ENCODE peak calls at places on chromosomes 1 and 21, in nine cellular contexts. One of them, this sample, is unnamed.

GRCh38 chr1:161676441-161676840 is 13.5 kb downstream of the FCGR2B start:
- DNase-seq in B cell: no peak
- DNase-seq in thoracic aorta: no peak
- DNase-seq in left ventricle myocardium inferior: no peak
- DNase-seq in tibial nerve: no peak
- DNase-seq in Calu3: no peak
- DNase-seq in OCI-LY7: no peak
- DNase-seq in AG04449: no peak
- DNase-seq in right atrium auricular region: no peak
- DNase-seq in this sample: no peak

GRCh38 chr1:92848201-92848600 is 16.4 kb downstream of the RPL5 start:
- DNase-seq in right atrium auricular region: no peak
- DNase-seq in B cell: no peak
- DNase-seq in tibial nerve: no peak
- DNase-seq in thoracic aorta: no peak
- DNase-seq in left ventricle myocardium inferior: no peak
- DNase-seq in OCI-LY7: no peak
- DNase-seq in AG04449: no peak
- DNase-seq in Calu3: no peak
- DNase-seq in this sample: no peak

GRCh38 chr1:116151739-116152576 is 40.8 kb downstream of the MAB21L3 start:
- DNase-seq in AG04449: no peak
- DNase-seq in Calu3: peak
- DNase-seq in right atrium auricular region: peak
- DNase-seq in tibial nerve: peak
- DNase-seq in left ventricle myocardium inferior: peak
- DNase-seq in OCI-LY7: peak
- DNase-seq in B cell: peak
- DNase-seq in thoracic aorta: no peak
- DNase-seq in this sample: peak

GRCh38 chr1:241229216-241229615 is 127.8 kb downstream of the RGS7 start:
- DNase-seq in tibial nerve: no peak
- DNase-seq in right atrium auricular region: no peak
- DNase-seq in B cell: no peak
- DNase-seq in AG04449: no peak
- DNase-seq in OCI-LY7: no peak
- DNase-seq in thoracic aorta: no peak
- DNase-seq in left ventricle myocardium inferior: no peak
- DNase-seq in Calu3: no peak
- DNase-seq in this sample: no peak

GRCh38 chr1:39900662-39901485 is 843 bp downstream of the MYCL start:
- DNase-seq in Calu3: peak
- DNase-seq in B cell: peak
- DNase-seq in left ventricle myocardium inferior: peak
- DNase-seq in thoracic aorta: no peak
- DNase-seq in tibial nerve: no peak
- DNase-seq in AG04449: no peak
- DNase-seq in right atrium auricular region: no peak
- DNase-seq in OCI-LY7: no peak
- DNase-seq in this sample: peak

GRCh38 chr1:44808938-44809917 is 905 bp downstream of the BTBD19 start:
- DNase-seq in Calu3: no peak
- DNase-seq in thoracic aorta: no peak
- DNase-seq in OCI-LY7: peak
- DNase-seq in left ventricle myocardium inferior: peak
- DNase-seq in tibial nerve: no peak
- DNase-seq in right atrium auricular region: no peak
- DNase-seq in B cell: peak
- DNase-seq in AG04449: peak
- DNase-seq in this sample: peak

GRCh38 chr1:66207484-66207883 is 326.5 kb upstream of the SGIP1 start:
- DNase-seq in right atrium auricular region: no peak
- DNase-seq in B cell: no peak
- DNase-seq in left ventricle myocardium inferior: no peak
- DNase-seq in AG04449: peak
- DNase-seq in Calu3: no peak
- DNase-seq in tibial nerve: no peak
- DNase-seq in OCI-LY7: no peak
- DNase-seq in thoracic aorta: no peak
- DNase-seq in this sample: no peak

GRCh38 chr1:154961497-154962237 is at the start of gene PYGO2:
- DNase-seq in right atrium auricular region: no peak
- DNase-seq in left ventricle myocardium inferior: peak
- DNase-seq in B cell: peak
- DNase-seq in AG04449: no peak
- DNase-seq in thoracic aorta: peak
- DNase-seq in OCI-LY7: peak
- DNase-seq in tibial nerve: peak
- DNase-seq in Calu3: peak
- DNase-seq in this sample: peak

GRCh38 chr1:210801501-210801900 is 332.4 kb downstream of the KCNH1 start:
- DNase-seq in thoracic aorta: no peak
- DNase-seq in tibial nerve: no peak
- DNase-seq in left ventricle myocardium inferior: no peak
- DNase-seq in right atrium auricular region: no peak
- DNase-seq in AG04449: no peak
- DNase-seq in OCI-LY7: no peak
- DNase-seq in B cell: no peak
- DNase-seq in Calu3: no peak
- DNase-seq in this sample: no peak

GRCh38 chr1:22254756-22255155 is 111.9 kb upstream of the WNT4 start:
- DNase-seq in thoracic aorta: no peak
- DNase-seq in left ventricle myocardium inferior: no peak
- DNase-seq in tibial nerve: no peak
- DNase-seq in Calu3: no peak
- DNase-seq in B cell: no peak
- DNase-seq in right atrium auricular region: no peak
- DNase-seq in AG04449: no peak
- DNase-seq in OCI-LY7: no peak
- DNase-seq in this sample: no peak

GRCh38 chr1:61474963-61475362 is 250.0 kb downstream of the TM2D1 start:
- DNase-seq in right atrium auricular region: no peak
- DNase-seq in tibial nerve: no peak
- DNase-seq in left ventricle myocardium inferior: no peak
- DNase-seq in Calu3: no peak
- DNase-seq in AG04449: no peak
- DNase-seq in OCI-LY7: no peak
- DNase-seq in B cell: no peak
- DNase-seq in thoracic aorta: no peak
- DNase-seq in this sample: no peak

GRCh38 chr1:214551436-214552173 is at the start of gene PTPN14:
- DNase-seq in OCI-LY7: no peak
- DNase-seq in Calu3: peak
- DNase-seq in AG04449: peak
- DNase-seq in B cell: no peak
- DNase-seq in right atrium auricular region: peak
- DNase-seq in tibial nerve: peak
- DNase-seq in left ventricle myocardium inferior: peak
- DNase-seq in thoracic aorta: peak
- DNase-seq in this sample: peak

GRCh38 chr1:32414186-32414886 is 20.1 kb upstream of the BSDC1 start:
- DNase-seq in OCI-LY7: no peak
- DNase-seq in left ventricle myocardium inferior: no peak
- DNase-seq in right atrium auricular region: no peak
- DNase-seq in tibial nerve: no peak
- DNase-seq in Calu3: no peak
- DNase-seq in thoracic aorta: no peak
- DNase-seq in AG04449: no peak
- DNase-seq in B cell: no peak
- DNase-seq in this sample: no peak

GRCh38 chr21:42566524-42567180 is 53.0 kb downstream of the SLC37A1 start:
- DNase-seq in OCI-LY7: no peak
- DNase-seq in left ventricle myocardium inferior: no peak
- DNase-seq in AG04449: no peak
- DNase-seq in right atrium auricular region: no peak
- DNase-seq in B cell: no peak
- DNase-seq in Calu3: no peak
- DNase-seq in tibial nerve: no peak
- DNase-seq in thoracic aorta: no peak
- DNase-seq in this sample: no peak

GRCh38 chr1:89965203-89965900 is 29.6 kb upstream of the ZNF326 start:
- DNase-seq in thoracic aorta: no peak
- DNase-seq in left ventricle myocardium inferior: no peak
- DNase-seq in B cell: no peak
- DNase-seq in OCI-LY7: no peak
- DNase-seq in AG04449: no peak
- DNase-seq in right atrium auricular region: no peak
- DNase-seq in Calu3: no peak
- DNase-seq in tibial nerve: no peak
- DNase-seq in this sample: no peak

GRCh38 chr1:30525980-30526651 is 197.3 kb downstream of the MATN1 start:
- DNase-seq in right atrium auricular region: peak
- DNase-seq in OCI-LY7: no peak
- DNase-seq in Calu3: peak
- DNase-seq in AG04449: no peak
- DNase-seq in thoracic aorta: no peak
- DNase-seq in tibial nerve: no peak
- DNase-seq in left ventricle myocardium inferior: peak
- DNase-seq in B cell: no peak
- DNase-seq in this sample: no peak

GRCh38 chr21:44011123-44011773 is 861 bp upstream of the TRAPPC10 start:
- DNase-seq in Calu3: no peak
- DNase-seq in thoracic aorta: no peak
- DNase-seq in right atrium auricular region: no peak
- DNase-seq in tibial nerve: no peak
- DNase-seq in OCI-LY7: no peak
- DNase-seq in left ventricle myocardium inferior: peak
- DNase-seq in AG04449: no peak
- DNase-seq in B cell: no peak
- DNase-seq in this sample: no peak

GRCh38 chr1:9827558-9828185 is 3.9 kb upstream of the CLSTN1 start:
- DNase-seq in AG04449: no peak
- DNase-seq in left ventricle myocardium inferior: no peak
- DNase-seq in right atrium auricular region: no peak
- DNase-seq in Calu3: no peak
- DNase-seq in OCI-LY7: no peak
- DNase-seq in tibial nerve: no peak
- DNase-seq in B cell: peak
- DNase-seq in thoracic aorta: no peak
- DNase-seq in this sample: no peak
- TF ChIP-seq CTCF in AG04449: peak
- TF ChIP-seq CTCF in left ventricle myocardium inferior: peak
- TF ChIP-seq CTCF in right atrium auricular region: no peak
- TF ChIP-seq CTCF in Calu3: peak
- TF ChIP-seq CTCF in OCI-LY7: no peak
- TF ChIP-seq CTCF in tibial nerve: no peak
- TF ChIP-seq CTCF in B cell: peak
- TF ChIP-seq CTCF in thoracic aorta: no peak
- TF ChIP-seq CTCF in this sample: no peak

GRCh38 chr1:226107471-226108460 is 45.2 kb downstream of the H3-3A start:
- DNase-seq in AG04449: no peak
- DNase-seq in left ventricle myocardium inferior: no peak
- DNase-seq in Calu3: no peak
- DNase-seq in OCI-LY7: peak
- DNase-seq in tibial nerve: no peak
- DNase-seq in thoracic aorta: no peak
- DNase-seq in right atrium auricular region: no peak
- DNase-seq in B cell: no peak
- DNase-seq in this sample: peak

GRCh38 chr1:226108935-226109828 is 46.7 kb downstream of the H3-3A start:
- DNase-seq in right atrium auricular region: peak
- DNase-seq in thoracic aorta: no peak
- DNase-seq in Calu3: no peak
- DNase-seq in tibial nerve: no peak
- DNase-seq in left ventricle myocardium inferior: peak
- DNase-seq in B cell: no peak
- DNase-seq in OCI-LY7: no peak
- DNase-seq in AG04449: no peak
- DNase-seq in this sample: no peak

GRCh38 chr1:226110249-226111108 is 48.0 kb downstream of the H3-3A start:
- DNase-seq in Calu3: peak
- DNase-seq in B cell: peak
- DNase-seq in tibial nerve: no peak
- DNase-seq in left ventricle myocardium inferior: peak
- DNase-seq in right atrium auricular region: peak
- DNase-seq in OCI-LY7: peak
- DNase-seq in AG04449: no peak
- DNase-seq in thoracic aorta: peak
- DNase-seq in this sample: peak

GRCh38 chr1:226111109-226111864 is 48.8 kb downstream of the H3-3A start:
- DNase-seq in OCI-LY7: peak
- DNase-seq in left ventricle myocardium inferior: no peak
- DNase-seq in Calu3: no peak
- DNase-seq in tibial nerve: no peak
- DNase-seq in right atrium auricular region: no peak
- DNase-seq in thoracic aorta: no peak
- DNase-seq in AG04449: no peak
- DNase-seq in B cell: no peak
- DNase-seq in this sample: peak

GRCh38 chr1:226109829-226110248 is 47.3 kb downstream of the H3-3A start:
- DNase-seq in left ventricle myocardium inferior: peak
- DNase-seq in AG04449: no peak
- DNase-seq in B cell: peak
- DNase-seq in thoracic aorta: peak
- DNase-seq in OCI-LY7: peak
- DNase-seq in Calu3: peak
- DNase-seq in right atrium auricular region: peak
- DNase-seq in tibial nerve: peak
- DNase-seq in this sample: peak
- TF ChIP-seq CTCF in left ventricle myocardium inferior: peak
- TF ChIP-seq CTCF in AG04449: no peak
- TF ChIP-seq CTCF in B cell: no peak
- TF ChIP-seq CTCF in thoracic aorta: no peak
- TF ChIP-seq CTCF in OCI-LY7: no peak
- TF ChIP-seq CTCF in Calu3: no peak
- TF ChIP-seq CTCF in right atrium auricular region: no peak
- TF ChIP-seq CTCF in tibial nerve: no peak
- TF ChIP-seq CTCF in this sample: no peak

DNA sequence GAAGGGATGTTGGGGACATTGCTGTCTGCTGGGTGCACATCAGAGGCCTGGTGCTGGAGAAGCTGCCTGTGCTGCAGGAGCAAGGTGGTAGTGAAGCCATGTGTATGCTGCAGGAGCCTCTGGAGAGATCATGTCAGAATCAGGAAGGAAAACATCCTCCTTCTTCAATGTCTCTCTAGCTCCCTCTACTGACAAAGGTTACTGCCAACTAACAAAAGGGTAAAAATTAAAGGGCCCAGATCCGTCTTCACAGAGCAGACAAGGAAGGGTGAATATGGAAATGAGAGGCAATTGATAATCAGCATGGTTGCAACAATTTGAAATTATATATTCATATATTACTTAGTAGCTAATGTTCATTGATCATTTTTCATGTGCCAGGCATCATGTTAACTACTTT is 32.2 kb downstream of the FAM177B start:
- DNase-seq in right atrium auricular region: no peak
- DNase-seq in Calu3: no peak
- DNase-seq in left ventricle myocardium inferior: no peak
- DNase-seq in thoracic aorta: no peak
- DNase-seq in OCI-LY7: peak
- DNase-seq in tibial nerve: no peak
- DNase-seq in B cell: no peak
- DNase-seq in AG04449: no peak
- DNase-seq in this sample: no peak
- TF ChIP-seq CTCF in right atrium auricular region: no peak
- TF ChIP-seq CTCF in Calu3: peak
- TF ChIP-seq CTCF in left ventricle myocardium inferior: no peak
- TF ChIP-seq CTCF in thoracic aorta: no peak
- TF ChIP-seq CTCF in OCI-LY7: peak
- TF ChIP-seq CTCF in tibial nerve: no peak
- TF ChIP-seq CTCF in B cell: no peak
- TF ChIP-seq CTCF in AG04449: no peak
- TF ChIP-seq CTCF in this sample: no peak

GRCh38 chr1:104785575-104786187 is 1036.0 kb downstream of the AMY1C start:
- DNase-seq in OCI-LY7: no peak
- DNase-seq in right atrium auricular region: no peak
- DNase-seq in tibial nerve: no peak
- DNase-seq in Calu3: no peak
- DNase-seq in AG04449: no peak
- DNase-seq in thoracic aorta: no peak
- DNase-seq in B cell: no peak
- DNase-seq in left ventricle myocardium inferior: no peak
- DNase-seq in this sample: no peak

GRCh38 chr1:104780470-104781078 is 1030.9 kb downstream of the AMY1C start:
- DNase-seq in B cell: peak
- DNase-seq in tibial nerve: no peak
- DNase-seq in Calu3: peak
- DNase-seq in left ventricle myocardium inferior: no peak
- DNase-seq in AG04449: no peak
- DNase-seq in right atrium auricular region: no peak
- DNase-seq in thoracic aorta: no peak
- DNase-seq in OCI-LY7: peak
- DNase-seq in this sample: peak
- TF ChIP-seq CTCF in B cell: peak
- TF ChIP-seq CTCF in tibial nerve: peak
- TF ChIP-seq CTCF in Calu3: peak
- TF ChIP-seq CTCF in left ventricle myocardium inferior: peak
- TF ChIP-seq CTCF in AG04449: peak
- TF ChIP-seq CTCF in right atrium auricular region: peak
- TF ChIP-seq CTCF in thoracic aorta: peak
- TF ChIP-seq CTCF in OCI-LY7: peak
- TF ChIP-seq CTCF in this sample: peak

This sample was measured in GM20000.